ENCODE peak calls at places on chromosomes 4 and X, in eight cellular contexts. One of them, this sample, is unnamed.

GRCh38 chr4:120801171-120801758 is 121.3 kb downstream of the PRDM5 start:
- DNase-seq in IMR-90: peak; percentile 78
- DNase-seq in neural crest cell: no peak
- DNase-seq in epithelial cell of esophagus: peak; percentile 61
- DNase-seq in aorta: peak; percentile 66
- DNase-seq in HuH-7.5: no peak
- DNase-seq in pulmonary artery endothelial cell: no peak
- DNase-seq in left colon: no peak
- DNase-seq in this sample: peak; percentile 88

GRCh38 chrX:107978707-107979307 is 3.4 kb downstream of the TEX13B start:
- DNase-seq in IMR-90: peak; percentile 19
- DNase-seq in neural crest cell: no peak
- DNase-seq in epithelial cell of esophagus: peak; percentile 30
- DNase-seq in aorta: no peak
- DNase-seq in HuH-7.5: no peak
- DNase-seq in pulmonary artery endothelial cell: no peak
- DNase-seq in left colon: no peak
- DNase-seq in this sample: no peak

GRCh38 chr4:46886711-46887110 is 22.3 kb downstream of the COX7B2 start:
- DNase-seq in IMR-90: peak; percentile 39
- DNase-seq in neural crest cell: no peak
- DNase-seq in epithelial cell of esophagus: peak; percentile 13
- DNase-seq in aorta: no peak
- DNase-seq in HuH-7.5: no peak
- DNase-seq in pulmonary artery endothelial cell: no peak
- DNase-seq in left colon: no peak
- DNase-seq in this sample: no peak

GRCh38 chr4:7539659-7540058 is 104.9 kb upstream of the PSAPL1 start:
- DNase-seq in IMR-90: no peak
- DNase-seq in neural crest cell: peak; percentile 7
- DNase-seq in epithelial cell of esophagus: no peak
- DNase-seq in aorta: no peak
- DNase-seq in HuH-7.5: no peak
- DNase-seq in pulmonary artery endothelial cell: no peak
- DNase-seq in left colon: no peak
- DNase-seq in this sample: peak; percentile 100

GRCh38 chr4:38734886-38735285 is 47.9 kb downstream of the TLR10 start:
- DNase-seq in IMR-90: no peak
- DNase-seq in neural crest cell: no peak
- DNase-seq in epithelial cell of esophagus: no peak
- DNase-seq in aorta: no peak
- DNase-seq in HuH-7.5: no peak
- DNase-seq in pulmonary artery endothelial cell: no peak
- DNase-seq in left colon: no peak
- DNase-seq in this sample: no peak

GRCh38 chr4:178198691-178199090 is 756.5 kb upstream of the AGA start:
- DNase-seq in IMR-90: peak; percentile 60
- DNase-seq in neural crest cell: no peak
- DNase-seq in epithelial cell of esophagus: no peak
- DNase-seq in aorta: no peak
- DNase-seq in HuH-7.5: no peak
- DNase-seq in pulmonary artery endothelial cell: no peak
- DNase-seq in left colon: no peak
- DNase-seq in this sample: no peak

GRCh38 chr4:683982-684571 is 4.9 kb downstream of the SLC49A3 start:
- DNase-seq in IMR-90: peak; percentile 57
- DNase-seq in neural crest cell: peak; percentile 54
- DNase-seq in epithelial cell of esophagus: peak; percentile 72
- DNase-seq in aorta: peak; percentile 76
- DNase-seq in HuH-7.5: peak; percentile 90
- DNase-seq in pulmonary artery endothelial cell: peak; percentile 41
- DNase-seq in left colon: peak; percentile 69
- DNase-seq in this sample: peak; percentile 83

GRCh38 chr4:113090954-113091353 is 41.5 kb downstream of the ANK2 start:
- DNase-seq in IMR-90: no peak
- DNase-seq in neural crest cell: no peak
- DNase-seq in epithelial cell of esophagus: no peak
- DNase-seq in aorta: no peak
- DNase-seq in HuH-7.5: no peak
- DNase-seq in pulmonary artery endothelial cell: no peak
- DNase-seq in left colon: no peak
- DNase-seq in this sample: no peak

GRCh38 chr4:41686893-41687292 is 61.6 kb downstream of the PHOX2B start:
- DNase-seq in IMR-90: no peak
- DNase-seq in neural crest cell: no peak
- DNase-seq in epithelial cell of esophagus: no peak
- DNase-seq in aorta: no peak
- DNase-seq in HuH-7.5: no peak
- DNase-seq in pulmonary artery endothelial cell: no peak
- DNase-seq in left colon: no peak
- DNase-seq in this sample: no peak

GRCh38 chr4:110224812-110225211 is 26.4 kb upstream of the ELOVL6 start:
- DNase-seq in IMR-90: peak; percentile 57
- DNase-seq in neural crest cell: no peak
- DNase-seq in epithelial cell of esophagus: no peak
- DNase-seq in aorta: no peak
- DNase-seq in HuH-7.5: no peak
- DNase-seq in pulmonary artery endothelial cell: no peak
- DNase-seq in left colon: no peak
- DNase-seq in this sample: no peak

GRCh38 chrX:55135171-55135570 is 46.4 kb downstream of the PAGE2 start:
- DNase-seq in IMR-90: peak; percentile 31
- DNase-seq in neural crest cell: peak; percentile 2
- DNase-seq in epithelial cell of esophagus: peak; percentile 49
- DNase-seq in aorta: peak; percentile 45
- DNase-seq in HuH-7.5: no peak
- DNase-seq in pulmonary artery endothelial cell: no peak
- DNase-seq in left colon: peak; percentile 40
- DNase-seq in this sample: peak; percentile 42

GRCh38 chrX:110491846-110492620 is 133.4 kb downstream of the RTL9 start:
- DNase-seq in IMR-90: no peak
- DNase-seq in neural crest cell: no peak
- DNase-seq in epithelial cell of esophagus: no peak
- DNase-seq in aorta: no peak
- DNase-seq in HuH-7.5: no peak
- DNase-seq in pulmonary artery endothelial cell: no peak
- DNase-seq in left colon: no peak
- DNase-seq in this sample: peak; percentile 10

GRCh38 chr4:137749466-137749865 is 217.2 kb upstream of the PCDH18 start:
- DNase-seq in IMR-90: peak; percentile 58
- DNase-seq in neural crest cell: no peak
- DNase-seq in epithelial cell of esophagus: peak; percentile 33
- DNase-seq in aorta: no peak
- DNase-seq in HuH-7.5: no peak
- DNase-seq in pulmonary artery endothelial cell: no peak
- DNase-seq in left colon: no peak
- DNase-seq in this sample: no peak

GRCh38 chr4:158786155-158786581 is 17.3 kb downstream of the FNIP2 start:
- DNase-seq in IMR-90: peak; percentile 28
- DNase-seq in neural crest cell: no peak
- DNase-seq in epithelial cell of esophagus: no peak
- DNase-seq in aorta: no peak
- DNase-seq in HuH-7.5: no peak
- DNase-seq in pulmonary artery endothelial cell: no peak
- DNase-seq in left colon: no peak
- DNase-seq in this sample: no peak

GRCh38 chr4:101782546-101782945 is 8.0 kb upstream of the BANK1 start:
- DNase-seq in IMR-90: no peak
- DNase-seq in neural crest cell: no peak
- DNase-seq in epithelial cell of esophagus: peak; percentile 55
- DNase-seq in aorta: no peak
- DNase-seq in HuH-7.5: no peak
- DNase-seq in pulmonary artery endothelial cell: no peak
- DNase-seq in left colon: no peak
- DNase-seq in this sample: no peak

GRCh38 chr4:150874386-150875226 is 140.5 kb downstream of the LRBA start:
- DNase-seq in IMR-90: no peak
- DNase-seq in neural crest cell: no peak
- DNase-seq in epithelial cell of esophagus: peak; percentile 5
- DNase-seq in aorta: no peak
- DNase-seq in HuH-7.5: no peak
- DNase-seq in pulmonary artery endothelial cell: no peak
- DNase-seq in left colon: no peak
- DNase-seq in this sample: peak; percentile 68

GRCh38 chrX:97030947-97031346 is 147.2 kb downstream of the RPA4 start:
- DNase-seq in IMR-90: no peak
- DNase-seq in neural crest cell: no peak
- DNase-seq in epithelial cell of esophagus: no peak
- DNase-seq in aorta: no peak
- DNase-seq in HuH-7.5: no peak
- DNase-seq in pulmonary artery endothelial cell: no peak
- DNase-seq in left colon: no peak
- DNase-seq in this sample: no peak

GRCh38 chr4:7831330-7831729 is 108.3 kb downstream of the AFAP1 start:
- DNase-seq in IMR-90: peak; percentile 97
- DNase-seq in neural crest cell: no peak
- DNase-seq in epithelial cell of esophagus: no peak
- DNase-seq in aorta: no peak
- DNase-seq in HuH-7.5: no peak
- DNase-seq in pulmonary artery endothelial cell: no peak
- DNase-seq in left colon: no peak
- DNase-seq in this sample: no peak

GRCh38 chrX:131831185-131831520 is 191.9 kb upstream of the STK26 start:
- DNase-seq in IMR-90: peak; percentile 3
- DNase-seq in neural crest cell: no peak
- DNase-seq in epithelial cell of esophagus: no peak
- DNase-seq in aorta: no peak
- DNase-seq in HuH-7.5: no peak
- DNase-seq in pulmonary artery endothelial cell: no peak
- DNase-seq in left colon: no peak
- DNase-seq in this sample: no peak

GRCh38 chrX:4528247-4528646 is 814.8 kb upstream of the PRKX start:
- DNase-seq in IMR-90: no peak
- DNase-seq in neural crest cell: no peak
- DNase-seq in epithelial cell of esophagus: no peak
- DNase-seq in aorta: no peak
- DNase-seq in HuH-7.5: no peak
- DNase-seq in pulmonary artery endothelial cell: no peak
- DNase-seq in left colon: no peak
- DNase-seq in this sample: no peak